ENCODE peak calls at places on chromosomes 5 and 9, in four cellular contexts. X is Panc1, F is GM23338, G is left ventricle myocardium inferior. B is an unnamed sample.

GRCh38 chr9:136268318-136268717 is 22.7 kb upstream of the QSOX2 start:
- DNase-seq in X (no peak), G (no peak), F (peak), B (no peak)

GRCh38 chr5:10667431-10668057 is 93.5 kb downstream of the DAP start:
- DNase-seq in F (no peak), X (no peak), G (no peak), B (no peak)

GRCh38 chr5:97266576-97266975 is 83.5 kb upstream of the RIOK2 start:
- DNase-seq in G (peak), X (no peak), F (no peak), B (peak)

GRCh38 chr5:35736280-35736679 is 118.6 kb downstream of the SPEF2 start:
- DNase-seq in F (no peak), X (no peak), G (no peak), B (no peak)

GRCh38 chr9:128716581-128717254 is 7.2 kb downstream of the ZDHHC12 start:
- DNase-seq in G (no peak), F (no peak), X (no peak), B (no peak)

GRCh38 chr9:127904888-127905728 is 5.7 kb upstream of the ST6GALNAC6 start:
- DNase-seq in G (no peak), F (no peak), X (no peak), B (no peak)

GRCh38 chr5:38718874-38719391 is 126.9 kb upstream of the OSMR start:
- DNase-seq in G (no peak), X (no peak), F (no peak), B (no peak)

GRCh38 chr9:90466481-90466880 is 176.1 kb downstream of the DIRAS2 start:
- DNase-seq in G (no peak), F (no peak), X (no peak), B (no peak)

GRCh38 chr5:69295088-69295754 is 37.4 kb downstream of the CCDC125 start:
- DNase-seq in G (no peak), F (peak), X (no peak), B (no peak)

GRCh38 chr5:54595724-54596123 is 78.2 kb downstream of the SNX18 start:
- DNase-seq in X (no peak), G (no peak), F (no peak), B (no peak)

GRCh38 chr5:173498871-173499470 is 117.5 kb downstream of the BOD1 start:
- DNase-seq in F (peak), G (no peak), X (no peak), B (no peak)

GRCh38 chr9:109912082-109912581 is 132.1 kb downstream of the PALM2AKAP2 start:
- DNase-seq in F (no peak), G (no peak), X (peak), B (no peak)

GRCh38 chr9:133981958-133982681 is 10.0 kb downstream of the VAV2 start:
- DNase-seq in G (peak), F (peak), X (no peak), B (no peak)

GRCh38 chr9:5899292-5899691 is 8.6 kb downstream of the MLANA start:
- DNase-seq in F (peak), X (no peak), G (no peak), B (no peak)

GRCh38 chr9:4923580-4924544 is 61.2 kb upstream of the JAK2 start:
- DNase-seq in X (no peak), G (no peak), F (peak), B (no peak)

GRCh38 chr5:73417307-73418035 is 31.1 kb downstream of the FOXD1 start:
- DNase-seq in X (no peak), F (no peak), G (no peak), B (no peak)

GRCh38 chr9:79264511-79265448 is 307.0 kb upstream of the TLE4 start:
- DNase-seq in G (no peak), X (no peak), F (no peak), B (no peak)

GRCh38 chr5:51518607-51519006 is 135.4 kb downstream of the ISL1 start:
- DNase-seq in G (no peak), X (no peak), F (peak), B (no peak)

GRCh38 chr9:73151653-73152382 is at the start of gene ANXA1:
- DNase-seq in X (no peak), F (peak), G (no peak), B (no peak)

GRCh38 chr5:132295505-132296411 is 1.6 kb downstream of the SLC22A4 start:
- DNase-seq in X (no peak), G (no peak), F (no peak), B (no peak)
- H3K4me3 ChIP-seq in X (peak), G (peak), F (peak), B (peak)

DNA sequence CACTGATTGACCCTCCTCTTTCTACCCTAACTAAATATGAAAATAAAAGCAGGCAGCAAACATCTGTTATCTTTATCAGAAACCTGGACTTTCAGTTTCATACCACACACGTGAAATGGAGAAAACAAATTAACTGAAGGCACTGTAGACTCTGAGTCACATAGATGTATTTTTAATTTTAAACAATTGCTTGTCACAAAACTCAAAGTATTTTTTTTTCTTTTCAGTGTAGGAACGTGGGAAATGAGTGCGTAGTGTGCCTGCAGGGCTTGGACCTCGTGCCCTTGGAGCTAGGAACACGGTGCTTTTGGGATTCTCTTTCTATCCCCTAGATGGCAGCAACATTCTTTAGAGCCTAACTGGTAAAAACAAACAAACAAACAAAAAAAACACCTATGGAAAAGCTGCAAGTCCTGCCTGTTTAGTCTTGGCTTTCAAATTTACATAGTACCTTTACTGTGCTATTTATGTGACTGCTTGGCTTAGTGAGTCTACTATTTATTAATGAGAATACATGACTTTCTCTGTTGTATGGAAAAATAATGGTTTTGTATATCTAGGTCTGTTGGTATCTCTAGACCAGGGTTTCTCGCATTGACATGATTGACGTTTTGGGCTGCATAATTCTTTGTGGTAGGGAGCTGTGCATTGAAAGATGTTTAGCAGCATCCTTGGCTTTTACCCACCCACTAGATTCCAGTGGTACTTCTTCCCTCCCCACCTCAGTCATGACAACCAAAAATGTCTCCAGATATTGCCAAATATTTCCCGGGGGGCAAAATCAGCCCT is 16.8 kb upstream of the ACTBL2 start:
- DNase-seq in X (no peak), G (no peak), F (peak), B (peak)
- TF ChIP-seq CTCF in X (peak), G (peak), F (peak), B (peak)

DNA sequence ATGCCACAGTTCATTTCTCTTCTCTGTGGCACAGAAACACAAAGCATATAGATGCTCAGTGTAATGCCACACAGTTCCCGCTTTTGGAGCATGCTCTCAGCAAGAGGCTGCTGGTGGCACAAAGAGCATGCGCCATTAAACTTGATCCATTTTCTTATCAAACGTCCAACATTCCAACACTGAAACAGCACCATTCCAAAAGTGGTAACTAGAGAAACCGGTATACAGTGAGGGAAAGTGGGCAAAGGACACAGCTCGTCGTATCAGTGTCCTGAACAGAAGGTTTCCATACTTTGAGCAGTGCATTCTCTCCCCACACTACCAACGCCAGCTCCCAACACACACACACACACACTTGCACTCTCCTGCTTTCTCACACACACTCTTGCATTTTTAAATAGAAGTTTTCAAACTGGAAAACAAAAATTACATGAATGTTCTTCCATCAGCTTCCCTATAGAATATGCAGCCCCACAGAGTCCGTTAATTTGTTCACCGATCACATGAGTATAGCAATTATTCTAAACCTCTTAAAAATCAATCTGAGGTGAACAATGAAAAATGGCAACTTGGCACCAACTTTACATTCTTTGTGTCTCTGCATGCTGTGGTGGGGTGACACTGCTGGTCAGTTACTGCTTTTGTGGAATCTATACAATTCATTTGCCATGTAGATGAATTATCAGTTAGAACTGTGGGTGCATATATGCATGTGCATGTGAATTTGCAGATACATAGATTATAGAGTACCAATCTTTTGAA is 5.8 kb downstream of the NFIB start:
- DNase-seq in F (no peak), X (no peak), G (no peak), B (no peak)
- H3K4me3 ChIP-seq in F (no peak), X (peak), G (peak), B (peak)

GRCh38 chr9:130847306-130848217 is 12.5 kb downstream of the ABL1 start:
- DNase-seq in F (peak), G (peak), X (no peak), B (peak)
- TF ChIP-seq CTCF in F (peak), G (no peak), X (no peak), B (no peak)

DNA sequence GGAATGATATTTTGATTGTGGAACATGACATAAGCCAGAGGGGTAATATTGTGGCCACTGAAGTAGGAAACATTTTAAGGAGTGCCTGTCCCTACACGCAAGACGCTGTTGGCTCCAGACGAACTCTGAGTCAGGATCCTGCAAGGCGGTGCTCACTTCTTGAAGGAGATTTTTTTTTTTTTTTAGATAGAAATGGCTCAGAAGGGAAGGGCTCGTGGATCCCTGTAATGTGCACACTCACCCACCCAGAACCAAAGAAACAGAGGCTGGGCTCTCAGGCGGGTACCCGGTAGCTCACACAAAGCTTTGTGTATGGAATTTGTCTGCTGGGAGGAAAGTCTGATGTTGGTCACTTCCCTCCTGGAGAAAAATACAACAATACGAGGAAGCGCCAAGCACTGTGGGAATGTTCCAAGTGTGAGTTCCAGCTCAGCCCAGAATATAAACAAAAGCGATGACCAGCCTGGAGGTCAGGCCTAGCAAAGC is 25.7 kb downstream of the RAPGEF1 start:
- DNase-seq in F (no peak), X (no peak), G (peak), B (peak)
- H3K4me3 ChIP-seq in F (no peak), X (no peak), G (no peak), B (no peak)

B was measured in heart right ventricle.